ENCODE peak calls at places on chromosomes 7 and 10, in seven cellular contexts. W is cardiac muscle cell, Y is tibial artery, Q is NB4, J is stomach, U is heart left ventricle, D is AG04450. X is an unnamed sample.

GRCh38 chr10:104622598-104623209 is 18.4 kb upstream of the SORCS3 start:
- DNase-seq in Q (peak), Y (no peak), J (no peak), D (no peak), W (peak), U (no peak), X (peak)

GRCh38 chr7:103532955-103533354 is 86.9 kb upstream of the SLC26A5 start:
- DNase-seq in W (no peak), Y (no peak), D (no peak), Q (no peak), U (no peak), J (no peak), X (no peak)

GRCh38 chr10:52818019-52818418 is 45.4 kb upstream of the MBL2 start:
- DNase-seq in Y (no peak), U (no peak), Q (peak), W (peak), J (no peak), D (no peak), X (peak)

GRCh38 chr10:117334075-117334474 is 41.2 kb downstream of the PDZD8 start:
- DNase-seq in U (no peak), D (no peak), W (no peak), Q (no peak), Y (no peak), J (no peak), X (no peak)

GRCh38 chr10:93495654-93496321 is 624 bp upstream of the CEP55 start:
- DNase-seq in D (no peak), Y (no peak), W (peak), Q (peak), J (no peak), U (no peak), X (peak)

GRCh38 chr7:13457790-13458189 is 531.7 kb downstream of the ETV1 start:
- DNase-seq in U (no peak), J (no peak), Q (no peak), D (no peak), Y (no peak), W (no peak), X (no peak)

GRCh38 chr10:79139124-79139835 is 70.5 kb downstream of the ZMIZ1 start:
- DNase-seq in U (peak), Q (no peak), D (peak), Y (peak), J (no peak), W (peak), X (no peak)

GRCh38 chr10:99345350-99345749 is 16.2 kb downstream of the CNNM1 start:
- DNase-seq in J (no peak), Y (no peak), W (no peak), D (no peak), Q (no peak), U (no peak), X (no peak)

GRCh38 chr7:146146866-146147265 is 30.3 kb downstream of the CNTNAP2 start:
- DNase-seq in U (no peak), J (no peak), Y (no peak), Q (no peak), D (no peak), W (no peak), X (no peak)

GRCh38 chr10:89475567-89475966 is 59.8 kb downstream of the SLC16A12 start:
- DNase-seq in U (no peak), W (no peak), Q (no peak), D (no peak), Y (no peak), J (no peak), X (no peak)

GRCh38 chr7:27113991-27114866 is 11.7 kb upstream of the HOXA2 start:
- DNase-seq in U (no peak), Q (no peak), J (no peak), D (no peak), W (no peak), Y (no peak), X (no peak)

GRCh38 chr7:123846217-123846891 is 1.4 kb downstream of the HYAL4 start:
- DNase-seq in Q (no peak), U (no peak), Y (no peak), D (no peak), J (no peak), W (no peak), X (no peak)

GRCh38 chr10:102352066-102352715 is 43.3 kb upstream of the NFKB2 start:
- DNase-seq in Q (peak), U (no peak), D (peak), W (peak), J (peak), Y (peak), X (peak)

GRCh38 chr7:94396044-94396443 is 1.3 kb downstream of the COL1A2 start:
- DNase-seq in Q (no peak), J (no peak), Y (peak), W (no peak), D (peak), U (no peak), X (no peak)

GRCh38 chr10:126924180-126924914 is 19.1 kb downstream of the DOCK1 start:
- DNase-seq in W (no peak), J (no peak), Y (no peak), D (no peak), U (no peak), Q (no peak), X (no peak)

GRCh38 chr10:68135922-68136718 is 26.8 kb downstream of the MYPN start:
- DNase-seq in D (no peak), J (no peak), U (no peak), Y (no peak), Q (no peak), W (no peak), X (peak)

GRCh38 chr7:134899729-134900128 is 86.6 kb upstream of the AGBL3 start:
- DNase-seq in Q (no peak), U (no peak), W (no peak), D (no peak), J (no peak), Y (no peak), X (no peak)

GRCh38 chr7:7736671-7737070 is 18.3 kb upstream of the RPA3 start:
- DNase-seq in Y (no peak), J (no peak), W (no peak), U (no peak), D (no peak), Q (no peak), X (no peak)

GRCh38 chr10:133141144-133141962 is 18.7 kb upstream of the KNDC1 start:
- DNase-seq in Y (peak), Q (no peak), J (no peak), W (no peak), U (no peak), D (no peak), X (no peak)

GRCh38 chr10:77505431-77506334 is 131.9 kb downstream of the KCNMA1 start:
- DNase-seq in J (no peak), Y (no peak), Q (no peak), D (peak), W (no peak), U (no peak), X (no peak)

GRCh38 chr7:155345490-155345889 is 47.8 kb downstream of the INSIG1 start:
- DNase-seq in Y (no peak), J (no peak), Q (no peak), U (no peak), W (no peak), D (no peak), X (no peak)

GRCh38 chr10:14328881-14329280 is 1.8 kb downstream of the FRMD4A start:
- DNase-seq in U (no peak), Q (no peak), W (no peak), J (no peak), Y (no peak), D (no peak), X (no peak)

GRCh38 chr7:100044719-100045118 is 4.9 kb upstream of the ZSCAN21 start:
- DNase-seq in Q (no peak), Y (no peak), D (no peak), J (peak), W (no peak), U (no peak), X (peak)

GRCh38 chr10:94129393-94130130 is 135.8 kb downstream of the PLCE1 start:
- DNase-seq in D (peak), J (no peak), Q (no peak), U (no peak), W (no peak), Y (no peak), X (no peak)

GRCh38 chr10:69438531-69439349 is 12.5 kb upstream of the TSPAN15 start:
- DNase-seq in W (no peak), D (no peak), Y (no peak), J (peak), Q (peak), U (no peak), X (peak)

GRCh38 chr7:42264702-42265101 is 27.7 kb upstream of the GLI3 start:
- DNase-seq in J (no peak), Y (no peak), Q (no peak), D (no peak), W (no peak), U (no peak), X (no peak)

GRCh38 chr7:157007470-157008066 is 2.9 kb downstream of the MNX1 start:
- DNase-seq in U (no peak), D (no peak), J (peak), Y (no peak), W (no peak), Q (no peak), X (peak)

GRCh38 chr10:11865561-11865960 is 42.4 kb downstream of the PROSER2 start:
- DNase-seq in Y (no peak), D (no peak), W (no peak), Q (no peak), J (no peak), U (no peak), X (no peak)

GRCh38 chr10:11864727-11865126 is 41.6 kb downstream of the PROSER2 start:
- DNase-seq in D (no peak), Q (no peak), W (no peak), J (peak), U (no peak), Y (no peak), X (no peak)

GRCh38 chr10:11861341-11861740 is 38.2 kb downstream of the PROSER2 start:
- DNase-seq in Q (no peak), Y (peak), W (no peak), D (no peak), U (no peak), J (no peak), X (no peak)

GRCh38 chr10:11861811-11862210 is 38.7 kb downstream of the PROSER2 start:
- DNase-seq in U (no peak), J (no peak), D (no peak), Y (no peak), W (no peak), Q (no peak), X (no peak)

DNA sequence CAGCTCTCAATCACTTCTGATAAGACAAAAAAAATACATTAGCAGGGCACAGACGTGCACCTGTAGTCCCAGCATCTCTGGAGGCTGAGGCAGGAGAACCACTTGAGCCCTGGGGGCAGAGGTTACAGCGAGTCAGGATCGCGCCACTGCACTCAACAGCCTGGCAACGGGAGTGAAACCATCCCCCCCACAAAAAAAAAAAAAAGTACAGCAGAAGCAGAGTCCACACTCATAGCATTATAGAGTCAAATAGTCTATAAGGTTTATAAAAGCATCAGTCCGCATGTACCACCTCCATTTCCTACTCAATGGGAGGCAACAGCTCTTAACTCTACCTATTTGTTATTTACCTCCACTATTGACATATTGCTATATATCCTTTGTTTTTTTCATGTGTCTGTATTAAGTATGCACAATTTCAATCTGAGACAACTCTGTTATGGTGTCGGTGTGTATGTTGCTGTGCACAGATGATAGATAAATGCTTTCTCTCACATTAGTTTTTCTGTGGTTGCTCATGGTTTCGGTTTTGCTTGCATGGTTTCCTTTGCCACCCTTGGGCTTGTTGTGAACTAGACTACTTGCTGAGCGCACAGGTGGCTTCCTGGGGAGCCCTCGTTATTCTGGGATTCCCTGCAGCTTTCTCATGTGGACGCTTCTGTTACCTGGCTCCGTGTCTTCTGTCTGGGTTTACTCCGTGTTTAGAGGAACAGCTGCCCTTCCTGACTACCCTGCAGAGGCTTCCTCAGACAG is 40.4 kb downstream of the PROSER2 start:
- DNase-seq in D (no peak), J (peak), W (no peak), Y (no peak), Q (no peak), U (no peak), X (peak)
- H3K4me3 ChIP-seq in D (no peak), J (no peak), W (no peak), Y (no peak), Q (no peak), U (no peak), X (no peak)

GRCh38 chr10:27256790-27257189 is 16.2 kb upstream of the ACBD5 start:
- DNase-seq in W (no peak), Q (no peak), J (no peak), D (no peak), Y (no peak), U (no peak), X (no peak)
- H3K4me3 ChIP-seq in W (no peak), Q (no peak), J (no peak), D (no peak), Y (no peak), U (no peak), X (no peak)

GRCh38 chr7:97973206-97973658 is 16.8 kb downstream of the OCM2 start:
- DNase-seq in Q (no peak), U (no peak), W (peak), D (no peak), Y (no peak), J (no peak), X (no peak)
- H3K4me3 ChIP-seq in Q (no peak), U (no peak), W (peak), D (no peak), Y (no peak), J (no peak), X (no peak)

GRCh38 chr10:91317541-91317940 is 92.6 kb upstream of the HECTD2 start:
- DNase-seq in D (no peak), Y (no peak), U (no peak), Q (no peak), W (no peak), J (no peak), X (no peak)
- H3K4me3 ChIP-seq in D (no peak), Y (no peak), U (no peak), Q (no peak), W (no peak), J (no peak), X (no peak)

GRCh38 chr7:4699897-4700296 is 17.8 kb downstream of the FOXK1 start:
- DNase-seq in Y (no peak), Q (no peak), J (no peak), W (no peak), U (no peak), D (no peak), X (no peak)

GRCh38 chr7:4706384-4707032 is 24.4 kb downstream of the FOXK1 start:
- DNase-seq in W (no peak), Y (no peak), Q (peak), U (no peak), D (no peak), J (no peak), X (no peak)

GRCh38 chr7:4700577-4701235 is 18.6 kb downstream of the FOXK1 start:
- DNase-seq in W (no peak), J (no peak), U (no peak), Y (no peak), Q (no peak), D (peak), X (no peak)

GRCh38 chr7:4703532-4703931 is 21.4 kb downstream of the FOXK1 start:
- DNase-seq in Y (no peak), U (no peak), D (no peak), J (no peak), Q (no peak), W (no peak), X (no peak)

GRCh38 chr7:4702961-4703512 is 20.9 kb downstream of the FOXK1 start:
- DNase-seq in D (no peak), W (no peak), Q (peak), J (no peak), U (no peak), Y (no peak), X (no peak)
- H3K4me3 ChIP-seq in D (no peak), W (no peak), Q (no peak), J (no peak), U (no peak), Y (peak), X (no peak)